ENCODE peak calls at places on chromosomes 6 and 20, in ten cellular contexts. G is psoas muscle; X is heart left ventricle; L is heart right ventricle; D is colonic mucosa; Z is HFF-Myc; P is transverse colon; K is CD8-positive, alpha-beta T cell; T is upper lobe of left lung; C is cardiac fibroblast. Y is an unnamed sample.

GRCh38 chr20:22763257-22763906 is 179.0 kb upstream of the FOXA2 start:
- DNase-seq in G (no peak), X (peak; percentile 64), L (peak; percentile 39), D (peak; percentile 38), Z (no peak), P (no peak), K (no peak), T (peak; percentile 70), C (peak; percentile 74), Y (no peak)

GRCh38 chr20:46207031-46207549 is 89.0 kb downstream of the CD40 start:
- DNase-seq in G (no peak), X (no peak), L (no peak), D (no peak), Z (no peak), P (no peak), K (no peak), T (no peak), C (no peak), Y (no peak)

GRCh38 chr6:35300848-35301247 is 3.2 kb downstream of the DEF6 start:
- DNase-seq in G (no peak), X (no peak), L (no peak), D (no peak), Z (no peak), P (no peak), K (peak; percentile 53), T (peak; percentile 65), C (no peak), Y (no peak)

GRCh38 chr20:6519556-6519955 is 247.9 kb upstream of the BMP2 start:
- DNase-seq in G (no peak), X (no peak), L (no peak), D (no peak), Z (peak; percentile 41), P (no peak), K (no peak), T (no peak), C (peak; percentile 39), Y (peak; percentile 75)

GRCh38 chr6:13920584-13920983 is 4.2 kb upstream of the RNF182 start:
- DNase-seq in G (no peak), X (no peak), L (no peak), D (no peak), Z (no peak), P (no peak), K (no peak), T (no peak), C (peak; percentile 2), Y (no peak)

GRCh38 chr20:60787264-60787663 is 464.8 kb upstream of the CDH4 start:
- DNase-seq in G (no peak), X (no peak), L (no peak), D (no peak), Z (no peak), P (no peak), K (no peak), T (no peak), C (no peak), Y (peak; percentile 12)

GRCh38 chr6:72619883-72620696 is 1.8 kb upstream of the KCNQ5 start:
- DNase-seq in G (peak; percentile 81), X (peak; percentile 24), L (peak; percentile 21), D (peak; percentile 19), Z (no peak), P (peak; percentile 41), K (peak; percentile 64), T (peak; percentile 34), C (peak; percentile 39), Y (no peak)

GRCh38 chr20:4633780-4634179 is 87.9 kb upstream of the PRND start:
- DNase-seq in G (no peak), X (no peak), L (no peak), D (no peak), Z (peak; percentile 48), P (no peak), K (no peak), T (no peak), C (peak; percentile 80), Y (peak; percentile 77)

GRCh38 chr6:33713786-33714185 is 2.3 kb upstream of the UQCC2 start:
- DNase-seq in G (no peak), X (no peak), L (no peak), D (no peak), Z (no peak), P (no peak), K (no peak), T (no peak), C (no peak), Y (no peak)

GRCh38 chr6:99359800-99360199 is 10.3 kb upstream of the FAXC start:
- DNase-seq in G (no peak), X (no peak), L (no peak), D (no peak), Z (no peak), P (no peak), K (no peak), T (no peak), C (no peak), Y (no peak)

GRCh38 chr20:59933849-59934585 is 580 bp upstream of the SYCP2 start:
- DNase-seq in G (peak; percentile 89), X (peak; percentile 86), L (peak; percentile 86), D (peak; percentile 78), Z (no peak), P (peak; percentile 82), K (peak; percentile 80), T (peak; percentile 89), C (peak; percentile 70), Y (peak; percentile 49)

GRCh38 chr20:13212750-13213149 is 8.3 kb upstream of the ISM1 start:
- DNase-seq in G (no peak), X (no peak), L (no peak), D (no peak), Z (peak; percentile 19), P (no peak), K (no peak), T (no peak), C (no peak), Y (peak; percentile 78)

GRCh38 chr20:22214296-22214695 is 370.1 kb downstream of the FOXA2 start:
- DNase-seq in G (no peak), X (no peak), L (no peak), D (no peak), Z (no peak), P (no peak), K (no peak), T (no peak), C (no peak), Y (no peak)

GRCh38 chr6:52654592-52654991 is 16.3 kb upstream of the TMEM14A start:
- DNase-seq in G (no peak), X (no peak), L (no peak), D (no peak), Z (no peak), P (no peak), K (no peak), T (no peak), C (no peak), Y (no peak)

GRCh38 chr6:162371133-162371532 is 356.4 kb downstream of the PRKN start:
- DNase-seq in G (no peak), X (no peak), L (no peak), D (no peak), Z (no peak), P (no peak), K (no peak), T (no peak), C (no peak), Y (peak; percentile 46)

DNA sequence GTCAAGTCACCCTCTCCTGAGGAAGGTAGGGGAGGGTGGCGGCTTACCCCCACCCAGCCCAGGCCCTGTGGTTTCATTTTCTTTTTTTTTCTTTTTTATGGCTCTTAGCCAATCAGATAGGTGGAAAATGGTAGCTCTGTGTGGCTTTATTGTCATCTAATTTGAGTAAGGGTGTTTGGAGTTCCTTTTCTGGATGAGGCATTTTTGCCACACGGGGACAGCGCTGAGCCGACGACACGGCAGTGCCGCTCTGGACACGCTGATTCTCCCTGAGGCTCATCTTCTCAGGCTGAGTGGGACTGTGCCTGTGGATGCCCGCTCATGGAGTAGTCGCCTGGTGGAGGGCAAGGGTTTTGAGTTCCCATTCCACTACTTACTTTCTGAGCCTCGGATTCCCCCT is 37.6 kb upstream of the ANGPT4 start:
- DNase-seq in G (no peak), X (no peak), L (no peak), D (no peak), Z (no peak), P (no peak), K (no peak), T (no peak), C (no peak), Y (peak; percentile 5)
- TF ChIP-seq CTCF in G (peak; percentile 7), X (no peak), L (peak; percentile 47), D (no peak), Z (no peak), P (no peak), K (no peak), T (no peak), C (peak; percentile 13), Y (peak; percentile 27)

GRCh38 chr6:84027340-84028183 is 6.0 kb upstream of the MRAP2 start:
- DNase-seq in G (no peak), X (no peak), L (no peak), D (peak; percentile 68), Z (peak; percentile 17), P (peak; percentile 55), K (no peak), T (no peak), C (peak; percentile 73), Y (peak; percentile 29)
- H3K4me3 ChIP-seq in G (no peak overlapping the region), X (no peak overlapping the region), L (no peak overlapping the region), D (no peak overlapping the region), Z (no peak overlapping the region), P (no peak overlapping the region), K (no peak overlapping the region), T (no peak overlapping the region), C (no peak overlapping the region), Y (no peak overlapping the region)

GRCh38 chr6:90860822-90861601 is 274.1 kb upstream of the MAP3K7 start:
- DNase-seq in G (no peak), X (no peak), L (no peak), D (no peak), Z (no peak), P (no peak), K (no peak), T (no peak), C (no peak), Y (peak; percentile 7)
- TF ChIP-seq CTCF in G (no peak), X (no peak), L (no peak), D (no peak), Z (no peak), P (no peak), K (no peak), T (no peak), C (no peak), Y (no peak)

GRCh38 chr20:58014628-58015315 is 213.7 kb downstream of the ANKRD60 start:
- DNase-seq in G (no peak), X (peak; percentile 1), L (no peak), D (no peak), Z (no peak), P (no peak), K (no peak), T (no peak), C (no peak), Y (no peak)

GRCh38 chr20:58017970-58018530 is 210.4 kb downstream of the ANKRD60 start:
- DNase-seq in G (no peak), X (no peak), L (no peak), D (no peak), Z (no peak), P (no peak), K (no peak), T (no peak), C (no peak), Y (no peak)

GRCh38 chr20:58018590-58018989 is 209.9 kb downstream of the ANKRD60 start:
- DNase-seq in G (no peak), X (no peak), L (no peak), D (no peak), Z (no peak), P (no peak), K (no peak), T (no peak), C (no peak), Y (no peak)

GRCh38 chr20:58017237-58017969 is 211.1 kb downstream of the ANKRD60 start:
- DNase-seq in G (no peak), X (peak; percentile 7), L (peak; percentile 26), D (peak; percentile 68), Z (no peak), P (peak; percentile 81), K (no peak), T (no peak), C (no peak), Y (no peak)

GRCh38 chr20:58016779-58017178 is 211.7 kb downstream of the ANKRD60 start:
- DNase-seq in G (no peak), X (no peak), L (no peak), D (no peak), Z (no peak), P (no peak), K (no peak), T (no peak), C (no peak), Y (no peak)
- H3K4me3 ChIP-seq in G (no peak overlapping the region), X (no peak overlapping the region), L (no peak overlapping the region), D (no peak overlapping the region), Z (no peak overlapping the region), P (no peak overlapping the region), K (no peak overlapping the region), T (no peak overlapping the region), C (no peak overlapping the region), Y (no peak overlapping the region)

Y was measured in fibroblast of mammary gland.